ENCODE peak calls at places on chromosomes 5 and 9, in four cellular contexts. E, A, C and R are unnamed samples.

GRCh38 chr5:138444078-138444773 is 5.4 kb downstream of the REEP2 start:
- DNase-seq in E (no peak), A (peak; percentile 54), C (no peak), R (no peak)

GRCh38 chr9:125984461-125984860 is 237.3 kb downstream of the PBX3 start:
- DNase-seq in E (peak; percentile 40), A (no peak), C (no peak), R (no peak)

GRCh38 chr9:27353405-27354229 is 56.7 kb upstream of the EQTN start:
- DNase-seq in E (peak; percentile 85), A (no peak), C (no peak), R (no peak)

GRCh38 chr5:181281077-181281983 is 20.4 kb upstream of the TRIM52 start:
- DNase-seq in E (no peak), A (no peak), C (no peak), R (no peak)

GRCh38 chr5:172837640-172838039 is 3.6 kb downstream of the ERGIC1 start:
- DNase-seq in E (no peak), A (peak; percentile 93), C (peak; percentile 93), R (peak; percentile 66)

GRCh38 chr9:108761530-108762347 is 94.0 kb downstream of the ACTL7B start:
- DNase-seq in E (no peak), A (no peak), C (no peak), R (peak; percentile 4)

GRCh38 chr9:124040935-124041816 is 29.6 kb downstream of the LHX2 start:
- DNase-seq in E (no peak), A (peak; percentile 69), C (peak; percentile 62), R (no peak)

GRCh38 chr5:32501071-32501470 is 56.5 kb upstream of the ZFR start:
- DNase-seq in E (no peak), A (no peak), C (no peak), R (no peak)

GRCh38 chr9:129182625-129183494 is 4.8 kb upstream of the IER5L start:
- DNase-seq in E (no peak), A (no peak), C (no peak), R (no peak)

GRCh38 chr5:74587300-74587699 is 53.2 kb downstream of the ENC1 start:
- DNase-seq in E (no peak), A (no peak), C (no peak), R (no peak)

GRCh38 chr9:98356326-98356725 is 100.9 kb upstream of the TBC1D2 start:
- DNase-seq in E (no peak), A (no peak), C (no peak), R (no peak)

GRCh38 chr9:71929223-71929622 is 17.8 kb downstream of the C9orf85 start:
- DNase-seq in E (no peak), A (no peak), C (no peak), R (no peak)

GRCh38 chr9:653856-654387 is 187.6 kb upstream of the DMRT1 start:
- DNase-seq in E (no peak), A (no peak), C (no peak), R (no peak)

GRCh38 chr9:135349212-135349962 is 130.2 kb upstream of the PPP1R26 start:
- DNase-seq in E (no peak), A (no peak), C (no peak), R (no peak)

GRCh38 chr9:87119328-87119881 is 172.1 kb upstream of the GAS1 start:
- DNase-seq in E (no peak), A (no peak), C (no peak), R (no peak)

GRCh38 chr9:12748954-12749353 is 25.9 kb upstream of the LURAP1L start:
- DNase-seq in E (no peak), A (no peak), C (no peak), R (no peak)

GRCh38 chr9:129964901-129965734 is 77.9 kb downstream of the FNBP1 start:
- DNase-seq in E (no peak), A (peak; percentile 12), C (no peak), R (no peak)

GRCh38 chr9:3948826-3949578 is 350.9 kb downstream of the GLIS3 start:
- DNase-seq in E (no peak), A (no peak), C (no peak), R (no peak)

GRCh38 chr5:72189135-72189534 is 81.9 kb downstream of the MAP1B start:
- DNase-seq in E (no peak), A (no peak), C (no peak), R (no peak)

DNA sequence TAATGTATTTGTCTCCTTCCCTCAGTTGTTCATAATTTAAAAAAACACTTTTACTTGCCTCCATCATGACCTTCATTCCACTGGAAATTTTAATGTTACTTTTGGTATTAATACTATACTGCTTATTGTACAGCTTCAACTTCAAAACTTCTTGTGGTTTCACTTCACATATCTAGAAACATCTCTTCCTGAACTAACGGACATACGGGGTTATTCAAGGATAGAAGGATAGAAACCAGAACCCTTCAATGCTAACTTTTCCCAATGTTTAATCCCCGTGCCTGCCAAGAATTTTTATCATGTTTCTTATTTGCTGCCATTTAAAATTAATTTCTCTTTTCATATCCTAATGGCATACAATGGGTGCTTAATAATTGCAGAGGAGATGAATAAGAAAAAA is 36.3 kb upstream of the SETD9 start:
- DNase-seq in E (no peak), A (no peak), C (no peak), R (no peak)
- H3K27ac ChIP-seq in E (no peak overlapping the region), A (no peak overlapping the region), C (no peak overlapping the region), R (no peak overlapping the region)

DNA sequence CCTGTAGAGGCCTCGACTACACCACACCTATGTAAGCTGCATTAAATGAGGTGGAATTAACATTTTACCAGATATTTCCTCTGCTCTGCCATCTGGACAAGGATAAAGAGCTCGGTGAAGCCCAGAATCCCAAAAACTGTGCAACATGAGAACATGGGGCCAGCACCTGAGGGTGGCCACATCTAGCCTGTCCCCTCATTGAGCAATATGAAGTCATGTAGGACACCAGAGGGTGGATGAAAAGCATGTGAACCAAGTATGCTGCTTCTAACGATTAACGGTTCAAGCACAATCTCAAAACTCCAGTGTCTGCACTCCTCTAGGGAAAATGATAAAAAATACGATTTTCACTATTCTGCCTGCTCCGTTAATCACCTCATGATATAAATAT is 545.8 kb downstream of the EBF1 start:
- DNase-seq in E (no peak), A (no peak), C (no peak), R (no peak)
- H3K27ac ChIP-seq in E (no peak overlapping the region), A (no peak overlapping the region), C (no peak overlapping the region), R (no peak overlapping the region)

GRCh38 chr5:157278319-157279037 is 12.6 kb downstream of the CYFIP2 start:
- DNase-seq in E (no peak), A (no peak), C (no peak), R (no peak)
- H3K27ac ChIP-seq in E (no peak overlapping the region), A (no peak overlapping the region), C (no peak overlapping the region), R (no peak overlapping the region)

GRCh38 chr9:127751269-127752054 is 16.4 kb upstream of the TOR2A start:
- DNase-seq in E (no peak), A (no peak), C (no peak), R (no peak)

GRCh38 chr9:127754761-127755557 is 19.9 kb upstream of the TOR2A start:
- DNase-seq in E (no peak), A (no peak), C (no peak), R (no peak)

GRCh38 chr9:127754099-127754760 is 19.1 kb upstream of the TOR2A start:
- DNase-seq in E (no peak), A (no peak), C (no peak), R (no peak)

GRCh38 chr9:127753556-127753955 is 18.5 kb upstream of the TOR2A start:
- DNase-seq in E (no peak), A (no peak), C (no peak), R (no peak)

GRCh38 chr9:127753148-127753547 is 18.1 kb upstream of the TOR2A start:
- DNase-seq in E (no peak), A (no peak), C (no peak), R (no peak)
- H3K27ac ChIP-seq in E (no peak overlapping the region), A (no peak overlapping the region), C (no peak overlapping the region), R (no peak overlapping the region)

GRCh38 chr9:137028281-137029057 is 432 bp upstream of the ABCA2 start:
- DNase-seq in E (no peak), A (peak; percentile 87), C (peak; percentile 82), R (peak; percentile 73)
- H3K27ac ChIP-seq in E (peak overlapping the region; percentile 64), A (peak overlapping the region; percentile 51), C (peak overlapping the region; percentile 44), R (peak overlapping the region; percentile 68)

GRCh38 chr5:95184924-95185323 is 100.0 kb downstream of the MCTP1 start:
- DNase-seq in E (no peak), A (no peak), C (no peak), R (no peak)
- H3K27ac ChIP-seq in E (no peak overlapping the region), A (no peak overlapping the region), C (no peak overlapping the region), R (no peak overlapping the region)

DNA sequence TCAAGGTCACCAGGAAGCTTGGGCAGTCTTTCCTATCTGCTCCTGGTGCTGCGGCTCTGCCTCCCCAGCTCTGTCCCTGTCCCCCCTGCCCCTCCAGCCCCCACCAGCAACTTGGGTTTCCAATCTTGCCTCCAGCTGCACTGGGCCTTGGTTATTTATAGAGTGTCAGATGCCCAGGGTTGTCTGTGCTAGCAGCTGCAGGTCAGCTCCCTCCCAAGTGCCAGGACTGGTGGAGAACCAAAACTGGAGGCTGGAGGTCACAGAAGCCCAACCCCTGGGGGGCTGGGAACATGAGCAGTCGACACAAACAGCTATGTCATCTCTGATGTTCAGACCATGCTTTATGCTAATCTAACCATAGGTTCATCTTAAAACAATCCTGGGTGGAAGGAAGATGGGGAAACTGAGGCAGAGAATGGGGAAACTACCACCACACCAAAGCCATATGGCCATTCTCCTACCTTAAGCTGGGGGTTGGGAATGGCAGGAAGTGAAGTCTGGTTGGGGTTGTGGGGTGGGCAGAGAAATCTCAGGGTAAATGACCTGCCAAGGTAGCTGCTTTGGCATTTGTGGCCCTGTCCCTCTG is 1.7 kb downstream of the TPM2 start:
- DNase-seq in E (no peak), A (no peak), C (no peak), R (no peak)
- H3K27ac ChIP-seq in E (peak overlapping the region; percentile 96), A (no peak overlapping the region), C (no peak overlapping the region), R (no peak overlapping the region)

GRCh38 chr9:127358770-127359169 is 38.2 kb upstream of the SLC2A8 start:
- DNase-seq in E (no peak), A (no peak), C (no peak), R (no peak)

GRCh38 chr9:127360829-127361228 is 36.1 kb upstream of the SLC2A8 start:
- DNase-seq in E (no peak), A (no peak), C (no peak), R (no peak)

GRCh38 chr9:127360205-127360604 is 36.8 kb upstream of the SLC2A8 start:
- DNase-seq in E (no peak), A (no peak), C (no peak), R (no peak)

GRCh38 chr9:127362829-127363228 is 34.1 kb upstream of the SLC2A8 start:
- DNase-seq in E (no peak), A (no peak), C (no peak), R (no peak)

GRCh38 chr9:127361561-127361960 is 35.4 kb upstream of the SLC2A8 start:
- DNase-seq in E (no peak), A (no peak), C (no peak), R (no peak)
- H3K27ac ChIP-seq in E (no peak overlapping the region), A (no peak overlapping the region), C (no peak overlapping the region), R (no peak overlapping the region)

GRCh38 chr5:10493884-10494283 is 52.2 kb downstream of the ROPN1L start:
- DNase-seq in E (no peak), A (no peak), C (no peak), R (no peak)
- H3K27ac ChIP-seq in E (no peak overlapping the region), A (no peak overlapping the region), C (no peak overlapping the region), R (no peak overlapping the region)